ENCODE peak calls at places on chromosomes 5 and 9, in ten cellular contexts. One of them, this sample, is unnamed.

GRCh38 chr9:82124090-82124489 is 135.5 kb downstream of the SPATA31D1 start:
- DNase-seq in ELR: peak
- DNase-seq in fibroblast of villous mesenchyme: peak
- DNase-seq in SW480: no peak
- DNase-seq in lung: no peak
- DNase-seq in foreskin fibroblast: peak
- DNase-seq in AG08395: peak
- DNase-seq in astrocyte of the spinal cord: peak
- DNase-seq in lower lobe of right lung: no peak
- DNase-seq in lower leg skin: no peak
- DNase-seq in this sample: peak

GRCh38 chr5:177479774-177480173 is 6.3 kb upstream of the DBN1 start:
- DNase-seq in astrocyte of the spinal cord: peak
- DNase-seq in fibroblast of villous mesenchyme: peak
- DNase-seq in lung: no peak
- DNase-seq in lower lobe of right lung: no peak
- DNase-seq in foreskin fibroblast: peak
- DNase-seq in lower leg skin: no peak
- DNase-seq in AG08395: no peak
- DNase-seq in ELR: no peak
- DNase-seq in SW480: peak
- DNase-seq in this sample: no peak

GRCh38 chr9:75239176-75239575 is 150.9 kb downstream of the OSTF1 start:
- DNase-seq in fibroblast of villous mesenchyme: peak
- DNase-seq in AG08395: no peak
- DNase-seq in lung: peak
- DNase-seq in lower leg skin: peak
- DNase-seq in ELR: peak
- DNase-seq in astrocyte of the spinal cord: no peak
- DNase-seq in foreskin fibroblast: peak
- DNase-seq in SW480: peak
- DNase-seq in lower lobe of right lung: peak
- DNase-seq in this sample: peak

GRCh38 chr9:111662851-111663823 is 1.7 kb downstream of the GNG10 start:
- DNase-seq in SW480: no peak
- DNase-seq in astrocyte of the spinal cord: no peak
- DNase-seq in lower lobe of right lung: no peak
- DNase-seq in lower leg skin: no peak
- DNase-seq in lung: no peak
- DNase-seq in AG08395: no peak
- DNase-seq in fibroblast of villous mesenchyme: no peak
- DNase-seq in ELR: no peak
- DNase-seq in foreskin fibroblast: no peak
- DNase-seq in this sample: no peak

GRCh38 chr5:142981475-142981874 is 211.3 kb downstream of the ARHGAP26 start:
- DNase-seq in lower lobe of right lung: no peak
- DNase-seq in astrocyte of the spinal cord: no peak
- DNase-seq in lower leg skin: no peak
- DNase-seq in ELR: no peak
- DNase-seq in lung: no peak
- DNase-seq in foreskin fibroblast: no peak
- DNase-seq in fibroblast of villous mesenchyme: no peak
- DNase-seq in AG08395: no peak
- DNase-seq in SW480: no peak
- DNase-seq in this sample: no peak

GRCh38 chr5:30981576-30981975 is 211.9 kb upstream of the CDH6 start:
- DNase-seq in ELR: no peak
- DNase-seq in lower lobe of right lung: no peak
- DNase-seq in lower leg skin: no peak
- DNase-seq in lung: no peak
- DNase-seq in astrocyte of the spinal cord: peak
- DNase-seq in AG08395: no peak
- DNase-seq in fibroblast of villous mesenchyme: no peak
- DNase-seq in foreskin fibroblast: no peak
- DNase-seq in SW480: no peak
- DNase-seq in this sample: no peak

GRCh38 chr9:119601632-119602031 is 232.4 kb upstream of the BRINP1 start:
- DNase-seq in lung: no peak
- DNase-seq in lower lobe of right lung: no peak
- DNase-seq in foreskin fibroblast: no peak
- DNase-seq in astrocyte of the spinal cord: no peak
- DNase-seq in AG08395: no peak
- DNase-seq in fibroblast of villous mesenchyme: no peak
- DNase-seq in lower leg skin: no peak
- DNase-seq in SW480: no peak
- DNase-seq in ELR: no peak
- DNase-seq in this sample: no peak

GRCh38 chr9:127873886-127874285 is 3.6 kb downstream of the AK1 start:
- DNase-seq in SW480: no peak
- DNase-seq in ELR: no peak
- DNase-seq in astrocyte of the spinal cord: peak
- DNase-seq in lower lobe of right lung: peak
- DNase-seq in fibroblast of villous mesenchyme: no peak
- DNase-seq in lower leg skin: no peak
- DNase-seq in lung: peak
- DNase-seq in AG08395: peak
- DNase-seq in foreskin fibroblast: peak
- DNase-seq in this sample: no peak

GRCh38 chr5:126973193-126973592 is 57.2 kb downstream of the MARCHF3 start:
- DNase-seq in fibroblast of villous mesenchyme: no peak
- DNase-seq in lower leg skin: no peak
- DNase-seq in SW480: peak
- DNase-seq in lung: no peak
- DNase-seq in AG08395: no peak
- DNase-seq in ELR: no peak
- DNase-seq in lower lobe of right lung: no peak
- DNase-seq in astrocyte of the spinal cord: no peak
- DNase-seq in foreskin fibroblast: no peak
- DNase-seq in this sample: no peak

GRCh38 chr5:172875372-172876279 is 41.6 kb downstream of the ERGIC1 start:
- DNase-seq in lower leg skin: no peak
- DNase-seq in lung: no peak
- DNase-seq in foreskin fibroblast: peak
- DNase-seq in SW480: no peak
- DNase-seq in ELR: peak
- DNase-seq in AG08395: no peak
- DNase-seq in fibroblast of villous mesenchyme: no peak
- DNase-seq in astrocyte of the spinal cord: no peak
- DNase-seq in lower lobe of right lung: no peak
- DNase-seq in this sample: no peak

This sample was measured in HFF-Myc.